ENCODE peak calls at places on chromosomes 11 and 22, in eight cellular contexts. R is OCI-LY7, D is GM23338, J is GM23248, C is hepatocyte, I is PC-3, M is neural progenitor cell, G is SK-N-SH. Q is an unnamed sample.

GRCh38 chr11:65182258-65183170 is 786 bp downstream of the CAPN1 start:
- DNase-seq in D (peak), M (peak), J (peak), R (peak), I (peak), C (peak), G (no peak), Q (no peak)

GRCh38 chr22:35135165-35135564 is 69.2 kb downstream of the ISX start:
- DNase-seq in R (no peak), I (no peak), D (no peak), G (no peak), M (peak), J (no peak), C (no peak), Q (no peak)

GRCh38 chr11:123559418-123559817 is 95.0 kb downstream of the SCN3B start:
- DNase-seq in M (peak), C (no peak), G (no peak), D (no peak), R (no peak), I (no peak), J (peak), Q (no peak)

GRCh38 chr11:72233056-72233772 is 8.6 kb downstream of the INPPL1 start:
- DNase-seq in C (peak), D (no peak), I (no peak), R (no peak), M (no peak), G (no peak), J (no peak), Q (no peak)

GRCh38 chr11:8292351-8292750 is 28.7 kb upstream of the LMO1 start:
- DNase-seq in M (peak), R (no peak), I (no peak), C (no peak), D (no peak), G (no peak), J (no peak), Q (no peak)

GRCh38 chr22:37852418-37852817 is 3.2 kb downstream of the EIF3L start:
- DNase-seq in C (no peak), D (no peak), G (no peak), J (no peak), R (no peak), I (no peak), M (no peak), Q (no peak)

GRCh38 chr11:116465056-116465455 is 307.7 kb downstream of the BUD13 start:
- DNase-seq in I (no peak), G (no peak), R (no peak), J (no peak), C (no peak), M (no peak), D (no peak), Q (no peak)

GRCh38 chr22:35921777-35922176 is 106.8 kb downstream of the RBFOX2 start:
- DNase-seq in G (peak), D (peak), M (peak), I (peak), J (peak), C (peak), R (peak), Q (peak)

GRCh38 chr11:87926250-87926970 is 248.8 kb downstream of the RAB38 start:
- DNase-seq in M (no peak), C (peak), D (peak), I (peak), J (peak), R (no peak), G (no peak), Q (no peak)

GRCh38 chr11:28144808-28145207 is 36.6 kb downstream of the METTL15 start:
- DNase-seq in G (no peak), C (no peak), M (no peak), R (peak), D (no peak), J (no peak), I (peak), Q (no peak)

GRCh38 chr11:130729678-130730300 is 186.5 kb downstream of the SNX19 start:
- DNase-seq in M (no peak), J (peak), G (no peak), D (peak), I (no peak), C (no peak), R (no peak), Q (no peak)

GRCh38 chr11:71192629-71193028 is 59.7 kb downstream of the SHANK2 start:
- DNase-seq in D (no peak), R (no peak), G (no peak), I (no peak), J (no peak), C (no peak), M (no peak), Q (no peak)

GRCh38 chr11:72398058-72398758 is 36.1 kb downstream of the CLPB start:
- DNase-seq in M (no peak), R (no peak), C (no peak), G (no peak), J (no peak), I (no peak), D (no peak), Q (no peak)

GRCh38 chr11:76782526-76783293 is 446 bp upstream of the TSKU start:
- DNase-seq in M (peak), D (peak), R (peak), G (peak), C (peak), J (peak), I (peak), Q (peak)

GRCh38 chr11:26248661-26249060 is 83.3 kb upstream of the ANO3 start:
- DNase-seq in R (no peak), I (no peak), C (no peak), M (no peak), G (no peak), D (no peak), J (no peak), Q (no peak)

GRCh38 chr11:65416341-65417185 is 6.0 kb upstream of the NEAT1 start:
- DNase-seq in I (peak), J (peak), M (peak), R (peak), C (peak), G (peak), D (peak), Q (peak)

GRCh38 chr22:29716814-29717213 is 3.0 kb upstream of the CABP7 start:
- DNase-seq in J (peak), M (peak), R (peak), G (no peak), I (peak), D (peak), C (peak), Q (peak)

GRCh38 chr11:101127348-101127698 is 2.3 kb downstream of the PGR start:
- DNase-seq in R (no peak), C (peak), D (peak), J (peak), G (no peak), M (peak), I (no peak), Q (peak)

GRCh38 chr11:76576166-76576565 is 94.4 kb downstream of the LRRC32 start:
- DNase-seq in J (no peak), D (no peak), I (no peak), R (no peak), G (no peak), M (no peak), C (no peak), Q (no peak)

GRCh38 chr11:117180661-117181585 is 2.4 kb downstream of the SIDT2 start:
- DNase-seq in I (peak), G (peak), C (peak), J (peak), M (peak), D (peak), R (peak), Q (peak)

GRCh38 chr11:106813803-106814202 is 204.5 kb downstream of the GUCY1A2 start:
- DNase-seq in D (no peak), M (no peak), R (no peak), I (no peak), J (no peak), C (no peak), G (no peak), Q (no peak)

GRCh38 chr11:117818036-117818858 is 6.3 kb downstream of the FXYD2 start:
- DNase-seq in R (no peak), D (no peak), M (no peak), C (no peak), G (no peak), J (no peak), I (peak), Q (no peak)

GRCh38 chr22:36644333-36644757 is 59.2 kb downstream of the CACNG2 start:
- DNase-seq in J (peak), M (peak), I (peak), D (peak), G (no peak), C (peak), R (peak), Q (peak)

GRCh38 chr11:124762077-124762623 is at the start of gene ESAM:
- DNase-seq in G (peak), C (peak), R (peak), J (peak), I (peak), D (peak), M (peak), Q (peak)

GRCh38 chr11:120078397-120078796 is 59.5 kb downstream of the TRIM29 start:
- DNase-seq in M (no peak), G (no peak), C (no peak), I (no peak), R (no peak), D (no peak), J (no peak), Q (no peak)

GRCh38 chr11:46906596-46906995 is 11.8 kb downstream of the LRP4 start:
- DNase-seq in D (peak), R (no peak), J (no peak), I (no peak), C (peak), M (peak), G (no peak), Q (no peak)

GRCh38 chr11:62444835-62445234 is 26.0 kb downstream of the SCGB1A1 start:
- DNase-seq in I (no peak), D (no peak), G (no peak), R (no peak), M (no peak), C (no peak), J (no peak), Q (no peak)

GRCh38 chr11:70456921-70457532 is 58.7 kb downstream of the CTTN start:
- DNase-seq in R (no peak), D (no peak), M (no peak), I (peak), G (no peak), J (peak), C (no peak), Q (no peak)

GRCh38 chr22:16964366-16964765 is 43.7 kb downstream of the GAB4 start:
- DNase-seq in I (no peak), G (no peak), C (no peak), M (no peak), D (no peak), R (no peak), J (no peak), Q (no peak)

GRCh38 chr11:120172054-120172881 is 34.4 kb upstream of the TRIM29 start:
- DNase-seq in M (peak), J (peak), I (peak), D (peak), R (peak), C (peak), G (peak), Q (peak)

GRCh38 chr11:35800970-35801953 is 138.7 kb downstream of the TRIM44 start:
- DNase-seq in C (no peak), M (no peak), J (no peak), I (no peak), R (no peak), G (no peak), D (no peak), Q (no peak)

GRCh38 chr11:71252434-71252781 is at the start of gene SHANK2:
- DNase-seq in G (peak), J (no peak), R (no peak), M (peak), I (peak), D (peak), C (peak), Q (no peak)

GRCh38 chr11:94649254-94649653 is 82.1 kb downstream of the PIWIL4 start:
- DNase-seq in D (no peak), R (no peak), M (no peak), G (peak), C (no peak), I (no peak), J (no peak), Q (no peak)

GRCh38 chr22:22450343-22450839 is 58.2 kb downstream of the ZNF280B start:
- DNase-seq in I (no peak), M (no peak), J (no peak), C (no peak), D (no peak), G (no peak), R (peak), Q (peak)

GRCh38 chr11:65298655-65299179 is 15.9 kb upstream of the CDC42EP2 start:
- DNase-seq in D (no peak), J (peak), I (no peak), G (no peak), C (peak), M (no peak), R (no peak), Q (no peak)

GRCh38 chr22:31091106-31091975 is 10.2 kb downstream of the SMTN start:
- DNase-seq in C (peak), G (peak), R (no peak), M (no peak), D (peak), I (no peak), J (no peak), Q (no peak)

GRCh38 chr11:59191095-59191494 is 19.2 kb downstream of the DTX4 start:
- DNase-seq in M (no peak), I (no peak), D (no peak), G (no peak), C (peak), J (no peak), R (no peak), Q (no peak)

DNA sequence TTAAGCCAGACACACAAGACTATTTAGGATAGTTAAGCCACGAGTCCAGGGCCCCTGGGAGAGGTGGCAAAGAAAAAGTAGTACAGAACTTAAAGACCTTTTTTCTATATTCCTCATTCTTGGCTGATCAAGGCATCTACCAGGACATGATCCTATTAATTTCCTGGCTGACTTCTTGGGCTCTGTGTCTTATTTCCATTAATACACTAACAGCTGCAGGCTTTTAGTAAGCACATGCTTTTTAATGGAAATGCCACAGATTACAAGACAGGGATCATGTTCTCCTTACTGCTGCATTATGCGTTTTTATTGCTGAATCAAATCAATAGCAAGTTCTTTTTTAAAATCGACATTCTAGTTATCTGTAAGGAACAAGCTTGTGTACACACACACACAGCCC is 35.2 kb downstream of the BTG4 start:
- DNase-seq in J (no peak), M (no peak), D (no peak), I (no peak), R (no peak), G (no peak), C (no peak), Q (no peak)
- TF ChIP-seq EZH2phosphoT487 in J (no peak), M (no peak), D (no peak), I (no peak), R (no peak), G (no peak), C (no peak), Q (no peak)

GRCh38 chr11:57071829-57072228 is 83.1 kb downstream of the OR5AK2 start:
- DNase-seq in I (peak), M (no peak), J (peak), C (no peak), G (no peak), D (no peak), R (no peak), Q (no peak)

GRCh38 chr11:57072640-57073039 is 83.9 kb downstream of the OR5AK2 start:
- DNase-seq in R (no peak), D (no peak), I (peak), G (no peak), J (peak), C (peak), M (no peak), Q (no peak)

GRCh38 chr11:57073121-57073520 is 84.4 kb downstream of the OR5AK2 start:
- DNase-seq in C (no peak), D (no peak), I (no peak), R (no peak), M (no peak), G (no peak), J (peak), Q (no peak)

DNA sequence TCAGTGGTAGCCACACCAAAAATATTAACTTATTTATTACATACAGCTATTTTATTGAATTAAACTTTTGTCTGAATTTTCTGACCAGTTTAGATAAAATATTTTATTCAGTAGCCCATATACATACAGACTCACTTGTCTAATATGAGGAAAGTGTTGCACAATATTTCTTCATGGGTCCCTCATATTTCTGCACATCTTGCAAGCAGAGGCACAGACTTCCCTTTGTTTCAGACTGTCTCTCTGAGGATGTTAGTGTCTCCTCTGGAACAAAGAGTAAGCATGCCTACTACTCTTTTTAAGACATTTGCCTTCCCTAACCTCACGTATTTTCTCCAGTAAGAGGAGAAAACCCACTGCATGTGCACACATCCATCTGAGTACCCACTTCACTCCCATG is 81.2 kb downstream of the OR5AK2 start:
- DNase-seq in I (no peak), M (no peak), D (no peak), G (no peak), R (no peak), C (no peak), J (peak), Q (no peak)
- TF ChIP-seq EZH2phosphoT487 in I (no peak), M (no peak), D (no peak), G (no peak), R (no peak), C (no peak), J (no peak), Q (no peak)

GRCh38 chr22:41902932-41903421 is 11.9 kb downstream of the SHISA8 start:
- DNase-seq in M (no peak), R (no peak), C (no peak), I (no peak), G (no peak), D (no peak), J (no peak), Q (no peak)

GRCh38 chr22:41906822-41907221 is 8.1 kb downstream of the SHISA8 start:
- DNase-seq in G (no peak), C (no peak), D (no peak), M (no peak), I (no peak), J (no peak), R (no peak), Q (no peak)

GRCh38 chr22:41904450-41905410 is 10.1 kb downstream of the SHISA8 start:
- DNase-seq in M (no peak), R (no peak), J (no peak), D (no peak), C (no peak), G (no peak), I (no peak), Q (no peak)

GRCh38 chr22:41907436-41908401 is 7.2 kb downstream of the SHISA8 start:
- DNase-seq in R (no peak), M (peak), C (no peak), I (no peak), D (peak), G (no peak), J (peak), Q (no peak)

GRCh38 chr22:41905411-41906202 is 9.3 kb downstream of the SHISA8 start:
- DNase-seq in J (no peak), D (no peak), C (no peak), M (no peak), I (no peak), G (no peak), R (no peak), Q (no peak)
- TF ChIP-seq EZH2phosphoT487 in J (no peak), D (no peak), C (no peak), M (no peak), I (no peak), G (no peak), R (no peak), Q (no peak)

GRCh38 chr22:42284643-42285181 is 14.3 kb upstream of the TCF20 start:
- DNase-seq in C (no peak), D (no peak), I (no peak), M (no peak), J (no peak), G (no peak), R (no peak), Q (no peak)
- TF ChIP-seq EZH2phosphoT487 in C (no peak), D (no peak), I (no peak), M (no peak), J (no peak), G (no peak), R (no peak), Q (no peak)

GRCh38 chr11:2586793-2587131 is 113.0 kb downstream of the KCNQ1OT1 start:
- DNase-seq in I (no peak), R (no peak), D (no peak), G (peak), M (no peak), J (no peak), C (no peak), Q (no peak)
- TF ChIP-seq EZH2phosphoT487 in I (no peak), R (no peak), D (no peak), G (no peak), M (no peak), J (no peak), C (no peak), Q (no peak)